ENCODE peak calls at places on chromosomes 11 and 22, in four cellular contexts. L is kidney epithelial cell; I is CD8-positive, alpha-beta T cell; R is HCT116. V is an unnamed sample.

GRCh38 chr22:21015051-21016006 is at the start of gene P2RX6:
- DNase-seq in L (no peak), I (no peak), R (no peak), V (no peak)

GRCh38 chr11:93073026-93073425 is 103.6 kb downstream of the MTNR1B start:
- DNase-seq in L (no peak), I (no peak), R (no peak), V (no peak)

GRCh38 chr11:67372232-67372992 is 986 bp downstream of the CLCF1 start:
- DNase-seq in L (no peak), I (no peak), R (no peak), V (no peak)

GRCh38 chr11:11533751-11534150 is 88.1 kb downstream of the GALNT18 start:
- DNase-seq in L (no peak), I (no peak), R (no peak), V (no peak)

GRCh38 chr11:134599180-134599810 is 187.3 kb upstream of the B3GAT1 start:
- DNase-seq in L (no peak), I (no peak), R (no peak), V (peak)

GRCh38 chr11:64713781-64714363 is 9.1 kb downstream of the NRXN2 start:
- DNase-seq in L (no peak), I (no peak), R (no peak), V (no peak)

GRCh38 chr22:21000215-21000986 is 1.5 kb downstream of the THAP7 start:
- DNase-seq in L (no peak), I (no peak), R (no peak), V (no peak)

GRCh38 chr22:27407369-27407985 is 394.1 kb downstream of the MN1 start:
- DNase-seq in L (no peak), I (no peak), R (no peak), V (no peak)

GRCh38 chr11:102544594-102544993 is 14.0 kb upstream of the MMP7 start:
- DNase-seq in L (no peak), I (no peak), R (no peak), V (no peak)
- H3K4me3 ChIP-seq in L (no peak), I (no peak), R (no peak), V (no peak)

DNA sequence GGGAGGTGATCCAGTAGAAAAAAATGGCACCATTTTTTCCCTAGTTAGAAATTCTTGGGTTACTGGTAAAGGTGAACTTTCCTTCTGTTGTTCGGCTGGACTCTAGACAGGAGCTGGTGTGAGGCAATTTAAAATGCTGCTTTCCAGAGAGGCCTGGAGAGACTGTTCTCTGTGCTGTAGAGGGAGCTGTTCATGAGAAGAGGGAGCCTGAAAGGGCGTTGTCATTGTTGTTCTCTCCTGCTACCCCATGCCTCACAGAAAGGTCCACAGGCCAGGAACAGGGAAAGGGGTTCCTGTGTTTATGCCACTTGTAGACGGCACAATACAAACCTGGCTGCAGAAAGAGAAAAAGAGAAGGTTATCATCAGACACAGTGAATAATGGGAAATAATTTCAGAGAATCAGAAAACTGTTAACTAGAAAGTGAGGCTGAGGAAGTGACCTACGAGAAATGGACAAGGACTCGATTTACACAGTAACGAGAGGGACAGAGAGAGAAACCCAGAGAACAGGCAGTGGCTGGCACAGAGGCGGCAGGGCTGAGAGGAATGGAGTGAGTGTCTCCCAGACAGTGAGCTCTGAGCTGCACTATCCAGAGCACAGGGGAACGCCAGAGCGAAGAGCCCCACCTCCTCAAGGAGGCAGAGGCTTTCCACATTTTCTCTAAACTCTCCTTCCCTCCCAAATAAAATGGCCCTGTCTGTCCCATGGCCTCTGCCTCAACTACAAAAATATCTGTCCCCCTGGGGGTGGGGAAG is 109.2 kb downstream of the RRM1 start:
- DNase-seq in L (no peak), I (no peak), R (no peak), V (no peak)
- TF ChIP-seq CTCF in L (no peak), I (no peak), R (peak), V (peak)

DNA sequence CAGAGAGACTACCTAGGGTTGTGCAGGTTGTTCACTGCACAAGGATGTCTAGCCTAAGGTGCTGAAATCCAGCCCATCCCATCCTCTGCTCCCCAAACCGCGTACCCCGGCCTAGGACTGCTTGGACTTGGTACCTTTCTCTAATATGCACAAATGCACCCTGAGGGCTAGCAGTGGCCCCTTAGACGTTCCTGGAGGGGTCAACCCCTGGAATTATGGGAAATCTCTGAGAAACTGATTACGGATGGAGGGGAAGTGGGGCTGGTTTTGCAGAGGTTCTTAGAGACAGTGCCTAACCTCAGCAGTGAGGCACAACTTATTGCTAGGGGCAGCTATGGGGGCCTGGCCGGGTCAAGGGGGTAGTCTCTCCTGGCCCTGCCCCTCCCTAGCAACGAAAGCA is 2.5 kb downstream of the C11orf68 start:
- DNase-seq in L (no peak), I (no peak), R (no peak), V (no peak)
- H3K4me3 ChIP-seq in L (no peak), I (no peak), R (peak), V (peak)

GRCh38 chr22:23984430-23984829 is 4.5 kb downstream of the GSTT2 start:
- DNase-seq in L (no peak), I (peak), R (peak), V (no peak)
- TF ChIP-seq CTCF in L (peak), I (no peak), R (peak), V (peak)

DNA sequence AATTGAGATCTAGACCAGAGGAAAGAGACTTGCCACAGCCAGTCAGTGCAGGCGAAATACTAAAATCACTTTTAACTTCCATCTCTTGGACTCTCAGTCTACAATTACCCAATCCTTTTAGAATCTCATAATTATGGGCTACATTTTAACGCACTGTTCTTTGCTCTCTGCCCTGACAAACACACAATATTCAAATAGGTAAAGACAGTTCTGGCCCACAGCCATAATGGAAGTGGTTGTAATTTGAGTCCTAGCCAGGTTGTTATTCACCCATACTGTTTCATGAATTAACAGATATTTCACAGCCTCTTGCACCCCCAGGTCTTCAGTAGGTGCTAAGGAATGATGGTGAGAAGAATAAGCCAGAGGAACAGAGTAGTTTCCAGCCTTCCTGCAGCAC is 830 bp downstream of the C11orf97 start:
- DNase-seq in L (no peak), I (no peak), R (no peak), V (no peak)
- H3K4me3 ChIP-seq in L (no peak), I (no peak), R (no peak), V (peak)

DNA sequence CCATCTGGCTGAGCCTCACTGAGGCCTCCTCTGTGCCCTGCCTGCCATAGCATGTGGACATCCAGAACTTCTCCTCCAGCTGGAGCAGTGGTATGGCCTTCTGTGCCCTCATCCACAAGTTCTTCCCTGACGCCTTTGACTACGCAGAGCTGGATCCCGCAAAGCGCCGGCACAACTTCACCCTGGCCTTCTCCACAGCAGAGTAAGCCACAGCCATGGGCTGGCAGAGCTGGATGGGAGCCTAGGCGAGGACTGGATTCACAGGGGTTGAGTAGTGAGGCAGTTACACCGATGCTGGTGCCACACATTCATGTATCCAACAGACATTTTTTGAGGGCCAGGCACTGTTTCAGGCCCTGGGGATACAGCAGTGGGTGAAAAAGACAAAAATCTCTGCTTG is 9.1 kb downstream of the SMTNL1 start:
- DNase-seq in L (no peak), I (no peak), R (no peak), V (no peak)
- TF ChIP-seq CTCF in L (no peak), I (no peak), R (no peak), V (no peak)

GRCh38 chr11:47589103-47589502 is 2.6 kb downstream of the FAM180B start:
- DNase-seq in L (no peak), I (no peak), R (no peak), V (no peak)

GRCh38 chr11:47590026-47590861 is 3.8 kb downstream of the FAM180B start:
- DNase-seq in L (no peak), I (no peak), R (no peak), V (no peak)

GRCh38 chr11:47587733-47588326 is 1.4 kb downstream of the FAM180B start:
- DNase-seq in L (no peak), I (no peak), R (no peak), V (no peak)

GRCh38 chr11:47591764-47592163 is 2.4 kb downstream of the C1QTNF4 start:
- DNase-seq in L (no peak), I (no peak), R (no peak), V (no peak)

DNA sequence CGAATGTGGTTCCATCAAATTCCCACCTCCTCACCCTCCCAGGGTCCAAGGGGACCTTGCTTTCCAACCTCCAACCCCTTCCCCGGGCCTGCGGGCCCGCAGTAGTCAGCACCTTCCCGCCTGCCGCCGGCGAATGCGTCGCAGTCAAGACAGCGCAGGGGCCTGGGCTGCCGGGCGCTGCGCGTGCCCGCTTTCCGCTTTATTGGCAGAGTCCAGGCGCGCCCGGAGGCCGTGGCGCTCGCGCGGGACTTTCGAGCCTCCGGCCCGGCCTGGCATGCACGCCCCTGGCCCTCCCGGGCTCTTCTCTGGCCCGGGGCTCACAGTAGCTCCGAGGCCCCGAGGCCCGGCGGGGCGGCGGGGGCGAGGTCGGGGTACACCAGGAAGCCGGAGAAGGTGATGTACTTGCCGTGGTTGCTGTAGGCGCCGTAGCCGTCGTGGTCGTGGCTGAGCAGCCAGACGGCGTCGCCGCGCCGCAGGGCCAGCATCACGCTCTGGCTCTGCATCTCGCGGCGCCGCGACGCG is 3.1 kb downstream of the FAM180B start:
- DNase-seq in L (no peak), I (no peak), R (no peak), V (no peak)
- H3K4me3 ChIP-seq in L (peak), I (no peak), R (no peak), V (no peak)

GRCh38 chr11:22671751-22672150 is 5.3 kb downstream of the GAS2 start:
- DNase-seq in L (no peak), I (no peak), R (no peak), V (no peak)

GRCh38 chr11:22668005-22668796 is 1.8 kb downstream of the GAS2 start:
- DNase-seq in L (no peak), I (no peak), R (no peak), V (no peak)

GRCh38 chr11:22669368-22669767 is 3.0 kb downstream of the GAS2 start:
- DNase-seq in L (no peak), I (no peak), R (no peak), V (no peak)

GRCh38 chr11:22666700-22667439 is 459 bp downstream of the GAS2 start:
- DNase-seq in L (no peak), I (no peak), R (no peak), V (no peak)

GRCh38 chr11:22670803-22671202 is 4.4 kb downstream of the GAS2 start:
- DNase-seq in L (no peak), I (no peak), R (no peak), V (no peak)
- TF ChIP-seq CTCF in L (peak), I (no peak), R (peak), V (peak)

DNA sequence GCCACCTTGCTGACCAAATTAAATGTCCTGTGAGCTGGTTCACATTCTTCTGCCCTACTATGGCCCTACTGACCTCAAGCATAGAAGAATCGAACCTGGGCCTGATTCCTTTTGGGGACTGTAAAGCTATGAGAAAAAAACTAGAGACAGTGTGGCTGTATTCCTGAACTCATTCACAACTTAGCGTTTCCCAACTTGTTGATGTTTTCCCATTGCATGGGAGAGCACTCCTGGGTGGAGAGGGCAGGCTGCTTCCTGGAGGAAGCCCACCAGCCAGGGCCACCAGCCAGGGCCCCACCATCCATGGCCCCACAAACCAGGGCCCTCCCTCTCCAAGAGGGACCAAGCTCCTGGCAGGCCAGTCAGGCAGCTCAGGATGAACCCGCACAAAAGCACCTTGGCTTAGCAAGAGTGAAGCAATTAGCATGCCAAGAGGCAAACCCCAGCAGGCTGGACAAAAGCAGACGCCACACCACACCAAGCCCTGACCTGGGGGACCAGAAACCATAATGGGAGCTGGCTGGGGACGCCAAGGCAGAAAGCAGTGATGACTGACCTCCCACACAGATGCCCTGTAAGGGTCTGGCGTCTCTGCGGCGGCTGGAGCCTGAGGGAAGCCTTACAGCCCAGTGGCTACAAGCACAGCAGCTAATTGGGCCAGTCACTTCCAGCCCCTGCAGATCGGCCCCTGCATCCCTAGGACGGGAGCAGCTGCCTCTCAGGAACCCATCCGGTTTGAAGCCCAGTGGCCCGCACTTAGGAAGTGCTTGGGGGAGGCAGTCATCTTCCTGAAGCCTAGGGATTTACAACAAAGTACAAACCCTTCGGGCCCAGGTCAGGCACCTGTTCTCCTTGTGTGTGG is 2.1 kb downstream of the CERK start:
- DNase-seq in L (no peak), I (no peak), R (no peak), V (no peak)
- H3K4me3 ChIP-seq in L (no peak), I (peak), R (no peak), V (no peak)

GRCh38 chr22:45831394-45831793 is 145.6 kb downstream of the WNT7B start:
- DNase-seq in L (no peak), I (no peak), R (peak), V (no peak)

GRCh38 chr22:45828836-45829235 is 148.1 kb downstream of the WNT7B start:
- DNase-seq in L (no peak), I (no peak), R (no peak), V (no peak)

GRCh38 chr22:45832959-45833580 is 143.9 kb downstream of the WNT7B start:
- DNase-seq in L (no peak), I (no peak), R (no peak), V (no peak)

GRCh38 chr22:45832180-45832579 is 144.8 kb downstream of the WNT7B start:
- DNase-seq in L (no peak), I (no peak), R (no peak), V (no peak)

GRCh38 chr22:45830531-45831245 is 146.3 kb downstream of the WNT7B start:
- DNase-seq in L (no peak), I (no peak), R (no peak), V (no peak)
- TF ChIP-seq CTCF in L (no peak), I (no peak), R (no peak), V (no peak)

V was measured in epithelial cell of proximal tubule.